ENCODE peak calls at places on chromosomes 5 and 9, in seven cellular contexts. R is amniotic epithelial cell; H is occipital lobe; N is NCI-H446 treated with DMSO at 0.1 percent for 48 hours; E is activated naive CD4-positive, alpha-beta T cell treated with Interleukin-2 at 50 U/mL for 16 hours; W is psoas muscle; G is AML-193. I is an unnamed sample.
A peak's percentile ranks its signal among the peaks of the same experiment; 100 is the strongest.

GRCh38 chr5:16871746-16872339 is 64.2 kb downstream of the MYO10 start:
- DNase-seq in R (peak; percentile 85), H (no peak), N (no peak), E (no peak), W (no peak), G (no peak), I (no peak)

GRCh38 chr5:177455036-177455660 is 8.5 kb downstream of the PRR7 start:
- DNase-seq in R (peak; percentile 40), H (peak; percentile 62), N (peak; percentile 44), E (peak; percentile 92), W (peak; percentile 89), G (no peak), I (peak; percentile 86)

GRCh38 chr5:83368317-83368716 is 103.2 kb upstream of the VCAN start:
- DNase-seq in R (peak; percentile 64), H (no peak), N (no peak), E (no peak), W (no peak), G (peak; percentile 75), I (peak; percentile 61)

GRCh38 chr9:87567047-87567446 is 69.4 kb downstream of the DAPK1 start:
- DNase-seq in R (no peak), H (no peak), N (no peak), E (no peak), W (no peak), G (no peak), I (no peak)

GRCh38 chr9:112422417-112423148 is 42.7 kb downstream of the HSDL2 start:
- DNase-seq in R (no peak), H (no peak), N (no peak), E (no peak), W (no peak), G (no peak), I (no peak)

GRCh38 chr5:68240196-68240595 is 24.6 kb downstream of the PIK3R1 start:
- DNase-seq in R (no peak), H (no peak), N (no peak), E (no peak), W (no peak), G (peak; percentile 87), I (peak; percentile 31)

GRCh38 chr9:86424246-86424891 is 70.2 kb upstream of the TUT7 start:
- DNase-seq in R (no peak), H (no peak), N (no peak), E (no peak), W (no peak), G (no peak), I (no peak)

GRCh38 chr9:86122309-86122708 is 23.0 kb upstream of the GOLM1 start:
- DNase-seq in R (no peak), H (no peak), N (no peak), E (no peak), W (no peak), G (no peak), I (no peak)

GRCh38 chr5:110258460-110258859 is 468.0 kb downstream of the TMEM232 start:
- DNase-seq in R (peak; percentile 74), H (no peak), N (peak; percentile 89), E (no peak), W (no peak), G (no peak), I (no peak)

GRCh38 chr5:132063090-132063911 is 2.8 kb downstream of the IL3 start:
- DNase-seq in R (peak; percentile 78), H (peak; percentile 34), N (peak; percentile 18), E (peak; percentile 85), W (peak; percentile 82), G (peak; percentile 47), I (peak; percentile 28)

GRCh38 chr9:137273095-137273490 is 4.4 kb upstream of the TOR4A start:
- DNase-seq in R (no peak), H (no peak), N (no peak), E (no peak), W (no peak), G (no peak), I (no peak)

GRCh38 chr5:35233121-35233520 is 2.8 kb upstream of the PRLR start:
- DNase-seq in R (no peak), H (no peak), N (no peak), E (no peak), W (no peak), G (no peak), I (peak; percentile 29)

GRCh38 chr5:111859031-111859430 is 102.0 kb upstream of the NREP start:
- DNase-seq in R (no peak), H (no peak), N (no peak), E (no peak), W (no peak), G (no peak), I (no peak)

GRCh38 chr5:132459031-132459982 is 31.3 kb downstream of the IRF1 start:
- DNase-seq in R (peak; percentile 22), H (no peak), N (no peak), E (no peak), W (no peak), G (no peak), I (peak; percentile 63)

GRCh38 chr5:119820608-119821007 is 191.2 kb downstream of the FAM170A start:
- DNase-seq in R (no peak), H (no peak), N (no peak), E (no peak), W (no peak), G (no peak), I (no peak)

GRCh38 chr9:12798066-12798770 is 23.4 kb downstream of the LURAP1L start:
- DNase-seq in R (no peak), H (no peak), N (peak; percentile 97), E (no peak), W (no peak), G (no peak), I (no peak)

GRCh38 chr5:136012041-136012804 is 16.6 kb upstream of the TGFBI start:
- DNase-seq in R (peak; percentile 81), H (no peak), N (no peak), E (no peak), W (no peak), G (peak; percentile 95), I (peak; percentile 80)

GRCh38 chr9:77218612-77219011 is 41.3 kb downstream of the VPS13A start:
- DNase-seq in R (peak; percentile 76), H (no peak), N (no peak), E (no peak), W (no peak), G (no peak), I (no peak)

GRCh38 chr9:15246688-15247087 is 60.3 kb downstream of the TTC39B start:
- DNase-seq in R (no peak), H (no peak), N (no peak), E (no peak), W (no peak), G (no peak), I (no peak)

GRCh38 chr5:15880201-15880600 is 299.4 kb downstream of the MARCHF11 start:
- DNase-seq in R (no peak), H (no peak), N (no peak), E (no peak), W (no peak), G (no peak), I (no peak)

GRCh38 chr5:132396589-132397001 is 27.1 kb downstream of the SLC22A5 start:
- DNase-seq in R (no peak), H (no peak), N (no peak), E (no peak), W (no peak), G (no peak), I (no peak)

GRCh38 chr9:125843646-125844045 is 96.5 kb downstream of the PBX3 start:
- DNase-seq in R (no peak), H (no peak), N (no peak), E (no peak), W (no peak), G (no peak), I (no peak)

GRCh38 chr9:105737205-105737604 is 42.9 kb downstream of the TMEM38B start:
- DNase-seq in R (no peak), H (no peak), N (no peak), E (no peak), W (no peak), G (no peak), I (no peak)

GRCh38 chr5:68932830-68933434 is 160.9 kb upstream of the SLC30A5 start:
- DNase-seq in R (no peak), H (no peak), N (no peak), E (no peak), W (no peak), G (no peak), I (no peak)

GRCh38 chr9:131461166-131461565 is 41.6 kb upstream of the POMT1 start:
- DNase-seq in R (no peak), H (no peak), N (no peak), E (no peak), W (no peak), G (no peak), I (no peak)

GRCh38 chr5:42811591-42812392 is at the start of gene SELENOP:
- DNase-seq in R (peak; percentile 71), H (peak; percentile 11), N (no peak), E (no peak), W (peak; percentile 56), G (peak; percentile 21), I (no peak)

GRCh38 chr9:34988218-34989055 is 1.1 kb upstream of the DNAJB5 start:
- DNase-seq in R (no peak), H (peak; percentile 64), N (no peak), E (peak; percentile 46), W (peak; percentile 71), G (no peak), I (no peak)

GRCh38 chr5:61637566-61637965 is 305.5 kb downstream of the ZSWIM6 start:
- DNase-seq in R (no peak), H (peak; percentile 11), N (no peak), E (no peak), W (no peak), G (no peak), I (no peak)

GRCh38 chr5:59187772-59188347 is 605.0 kb downstream of the RAB3C start:
- DNase-seq in R (peak; percentile 78), H (no peak), N (no peak), E (no peak), W (no peak), G (no peak), I (no peak)